ENCODE peak calls at places on chromosomes 4 and X, in five cellular contexts. One of them, this sample, is unnamed.

GRCh38 chr4:149605601-149606378 is 209.9 kb downstream of the IQCM start:
- DNase-seq in MM.1S: no peak
- DNase-seq in GM23338: peak; percentile 12
- DNase-seq in GM23248: peak; percentile 65
- DNase-seq in SK-N-SH: no peak
- DNase-seq in this sample: no peak

GRCh38 chrX:7127058-7127457 is 20.5 kb upstream of the STS start:
- DNase-seq in MM.1S: no peak
- DNase-seq in GM23338: no peak
- DNase-seq in GM23248: no peak
- DNase-seq in SK-N-SH: no peak
- DNase-seq in this sample: no peak

GRCh38 chr4:122854860-122855259 is 28.2 kb downstream of the FGF2 start:
- DNase-seq in MM.1S: no peak
- DNase-seq in GM23338: no peak
- DNase-seq in GM23248: no peak
- DNase-seq in SK-N-SH: no peak
- DNase-seq in this sample: no peak

GRCh38 chrX:121000589-121000988 is 15.0 kb upstream of the CT47A1 start:
- DNase-seq in MM.1S: peak; percentile 34
- DNase-seq in GM23338: peak; percentile 26
- DNase-seq in GM23248: peak; percentile 19
- DNase-seq in SK-N-SH: peak; percentile 3
- DNase-seq in this sample: peak; percentile 3

GRCh38 chr4:74625981-74626380 is 168.3 kb downstream of the BTC start:
- DNase-seq in MM.1S: peak; percentile 48
- DNase-seq in GM23338: no peak
- DNase-seq in GM23248: no peak
- DNase-seq in SK-N-SH: no peak
- DNase-seq in this sample: no peak

GRCh38 chrX:18574591-18574990 is 97.3 kb downstream of the RS1 start:
- DNase-seq in MM.1S: no peak
- DNase-seq in GM23338: no peak
- DNase-seq in GM23248: peak; percentile 61
- DNase-seq in SK-N-SH: no peak
- DNase-seq in this sample: no peak

GRCh38 chr4:153471691-153472080 is 5.5 kb downstream of the TMEM131L start:
- DNase-seq in MM.1S: no peak
- DNase-seq in GM23338: no peak
- DNase-seq in GM23248: no peak
- DNase-seq in SK-N-SH: no peak
- DNase-seq in this sample: peak; percentile 54

GRCh38 chr4:153748378-153748777 is 11.4 kb downstream of the RNF175 start:
- DNase-seq in MM.1S: no peak
- DNase-seq in GM23338: no peak
- DNase-seq in GM23248: peak; percentile 88
- DNase-seq in SK-N-SH: peak; percentile 48
- DNase-seq in this sample: no peak

GRCh38 chrX:55709735-55710134 is 7.8 kb upstream of the RRAGB start:
- DNase-seq in MM.1S: no peak
- DNase-seq in GM23338: peak; percentile 28
- DNase-seq in GM23248: no peak
- DNase-seq in SK-N-SH: no peak
- DNase-seq in this sample: peak; percentile 45

GRCh38 chr4:38095691-38096090 is 135.5 kb downstream of the PTTG2 start:
- DNase-seq in MM.1S: no peak
- DNase-seq in GM23338: no peak
- DNase-seq in GM23248: no peak
- DNase-seq in SK-N-SH: no peak
- DNase-seq in this sample: no peak

GRCh38 chr4:155787113-155787710 is 28.4 kb downstream of the GUCY1B1 start:
- DNase-seq in MM.1S: peak; percentile 80
- DNase-seq in GM23338: peak; percentile 77
- DNase-seq in GM23248: peak; percentile 73
- DNase-seq in SK-N-SH: peak; percentile 65
- DNase-seq in this sample: peak; percentile 18

GRCh38 chrX:46573896-46574336 is 351 bp downstream of the CHST7 start:
- DNase-seq in MM.1S: peak; percentile 64
- DNase-seq in GM23338: peak; percentile 77
- DNase-seq in GM23248: peak; percentile 77
- DNase-seq in SK-N-SH: peak; percentile 58
- DNase-seq in this sample: peak; percentile 86

GRCh38 chr4:177263818-177264217 is 45.9 kb upstream of the NEIL3 start:
- DNase-seq in MM.1S: no peak
- DNase-seq in GM23338: peak; percentile 10
- DNase-seq in GM23248: no peak
- DNase-seq in SK-N-SH: no peak
- DNase-seq in this sample: no peak

GRCh38 chr4:43132010-43132582 is 239.6 kb downstream of the GRXCR1 start:
- DNase-seq in MM.1S: peak; percentile 80
- DNase-seq in GM23338: peak; percentile 85
- DNase-seq in GM23248: peak; percentile 80
- DNase-seq in SK-N-SH: peak; percentile 34
- DNase-seq in this sample: peak; percentile 65

GRCh38 chrX:21907250-21907649 is 33.3 kb upstream of the SMS start:
- DNase-seq in MM.1S: no peak
- DNase-seq in GM23338: no peak
- DNase-seq in GM23248: no peak
- DNase-seq in SK-N-SH: no peak
- DNase-seq in this sample: no peak

GRCh38 chr4:128954941-128955340 is 138.4 kb downstream of the SCLT1 start:
- DNase-seq in MM.1S: no peak
- DNase-seq in GM23338: no peak
- DNase-seq in GM23248: no peak
- DNase-seq in SK-N-SH: no peak
- DNase-seq in this sample: no peak

GRCh38 chr4:89298160-89298559 is 9.4 kb downstream of the GPRIN3 start:
- DNase-seq in MM.1S: peak; percentile 88
- DNase-seq in GM23338: peak; percentile 9
- DNase-seq in GM23248: no peak
- DNase-seq in SK-N-SH: no peak
- DNase-seq in this sample: peak; percentile 90

GRCh38 chr4:6268650-6269399 is 825 bp upstream of the WFS1 start:
- DNase-seq in MM.1S: no peak
- DNase-seq in GM23338: peak; percentile 24
- DNase-seq in GM23248: no peak
- DNase-seq in SK-N-SH: no peak
- DNase-seq in this sample: peak; percentile 50

GRCh38 chrX:20144491-20144890 is 2.9 kb upstream of the EIF1AX start:
- DNase-seq in MM.1S: no peak
- DNase-seq in GM23338: no peak
- DNase-seq in GM23248: peak; percentile 66
- DNase-seq in SK-N-SH: no peak
- DNase-seq in this sample: peak; percentile 6

GRCh38 chrX:81201692-81202412 is at the start of the genes HMGN5 and SH3BGRL:
- DNase-seq in MM.1S: peak; percentile 78
- DNase-seq in GM23338: peak; percentile 81
- DNase-seq in GM23248: peak; percentile 92
- DNase-seq in SK-N-SH: peak; percentile 56
- DNase-seq in this sample: peak; percentile 85

GRCh38 chr4:77821775-77822174 is 2.6 kb upstream of the CNOT6L start:
- DNase-seq in MM.1S: peak; percentile 73
- DNase-seq in GM23338: no peak
- DNase-seq in GM23248: no peak
- DNase-seq in SK-N-SH: no peak
- DNase-seq in this sample: peak; percentile 72

GRCh38 chr4:30753316-30753715 is 33.1 kb downstream of the PCDH7 start:
- DNase-seq in MM.1S: no peak
- DNase-seq in GM23338: no peak
- DNase-seq in GM23248: peak; percentile 5
- DNase-seq in SK-N-SH: no peak
- DNase-seq in this sample: no peak

GRCh38 chrX:9197231-9197630 is 163.3 kb upstream of the FAM9B start:
- DNase-seq in MM.1S: no peak
- DNase-seq in GM23338: no peak
- DNase-seq in GM23248: peak; percentile 45
- DNase-seq in SK-N-SH: no peak
- DNase-seq in this sample: no peak

GRCh38 chrX:118373538-118373937 is 27.6 kb downstream of the WDR44 start:
- DNase-seq in MM.1S: no peak
- DNase-seq in GM23338: no peak
- DNase-seq in GM23248: peak; percentile 33
- DNase-seq in SK-N-SH: no peak
- DNase-seq in this sample: no peak

GRCh38 chr4:76087007-76087769 is 12.7 kb downstream of the ART3 start:
- DNase-seq in MM.1S: peak; percentile 64
- DNase-seq in GM23338: peak; percentile 92
- DNase-seq in GM23248: peak; percentile 79
- DNase-seq in SK-N-SH: peak; percentile 51
- DNase-seq in this sample: no peak

GRCh38 chrX:20500171-20500865 is 233.6 kb upstream of the RPS6KA3 start:
- DNase-seq in MM.1S: peak; percentile 50
- DNase-seq in GM23338: peak; percentile 11
- DNase-seq in GM23248: no peak
- DNase-seq in SK-N-SH: no peak
- DNase-seq in this sample: no peak

GRCh38 chr4:147336252-147336651 is 144.6 kb upstream of the EDNRA start:
- DNase-seq in MM.1S: no peak
- DNase-seq in GM23338: no peak
- DNase-seq in GM23248: peak; percentile 3
- DNase-seq in SK-N-SH: no peak
- DNase-seq in this sample: no peak

GRCh38 chr4:126182801-126183200 is 868.0 kb downstream of the FAT4 start:
- DNase-seq in MM.1S: no peak
- DNase-seq in GM23338: no peak
- DNase-seq in GM23248: no peak
- DNase-seq in SK-N-SH: no peak
- DNase-seq in this sample: no peak

GRCh38 chr4:84451546-84451945 is 47.5 kb downstream of the NKX6-1 start:
- DNase-seq in MM.1S: no peak
- DNase-seq in GM23338: peak; percentile 48
- DNase-seq in GM23248: peak; percentile 20
- DNase-seq in SK-N-SH: no peak
- DNase-seq in this sample: peak; percentile 1

GRCh38 chr4:162497564-162498167 is 333.9 kb upstream of the FSTL5 start:
- DNase-seq in MM.1S: peak; percentile 27
- DNase-seq in GM23338: peak; percentile 54
- DNase-seq in GM23248: peak; percentile 72
- DNase-seq in SK-N-SH: peak; percentile 34
- DNase-seq in this sample: peak; percentile 53

GRCh38 chrX:47687249-47687648 is 28.3 kb upstream of the UXT start:
- DNase-seq in MM.1S: no peak
- DNase-seq in GM23338: no peak
- DNase-seq in GM23248: no peak
- DNase-seq in SK-N-SH: no peak
- DNase-seq in this sample: no peak

GRCh38 chr4:157220026-157220881 is at the start of gene GRIA2:
- DNase-seq in MM.1S: no peak
- DNase-seq in GM23338: peak; percentile 78
- DNase-seq in GM23248: peak; percentile 70
- DNase-seq in SK-N-SH: peak; percentile 89
- DNase-seq in this sample: no peak

GRCh38 chr4:113950207-113950606 is 29.2 kb downstream of the ARSJ start:
- DNase-seq in MM.1S: no peak
- DNase-seq in GM23338: no peak
- DNase-seq in GM23248: no peak
- DNase-seq in SK-N-SH: no peak
- DNase-seq in this sample: no peak

GRCh38 chrX:47243351-47243750 is 10.5 kb downstream of the USP11 start:
- DNase-seq in MM.1S: no peak
- DNase-seq in GM23338: no peak
- DNase-seq in GM23248: no peak
- DNase-seq in SK-N-SH: no peak
- DNase-seq in this sample: no peak

GRCh38 chr4:24274401-24275035 is 309.8 kb downstream of the DHX15 start:
- DNase-seq in MM.1S: no peak
- DNase-seq in GM23338: no peak
- DNase-seq in GM23248: peak; percentile 53
- DNase-seq in SK-N-SH: no peak
- DNase-seq in this sample: no peak

GRCh38 chr4:6339818-6340445 is 70.3 kb downstream of the WFS1 start:
- DNase-seq in MM.1S: no peak
- DNase-seq in GM23338: no peak
- DNase-seq in GM23248: no peak
- DNase-seq in SK-N-SH: no peak
- DNase-seq in this sample: no peak

GRCh38 chrX:34559325-34559724 is 97.8 kb downstream of the TMEM47 start:
- DNase-seq in MM.1S: peak; percentile 7
- DNase-seq in GM23338: peak; percentile 60
- DNase-seq in GM23248: no peak
- DNase-seq in SK-N-SH: no peak
- DNase-seq in this sample: no peak

GRCh38 chrX:34562006-34562405 is 95.1 kb downstream of the TMEM47 start:
- DNase-seq in MM.1S: no peak
- DNase-seq in GM23338: no peak
- DNase-seq in GM23248: peak; percentile 2
- DNase-seq in SK-N-SH: no peak
- DNase-seq in this sample: no peak

GRCh38 chrX:34557733-34558132 is 99.4 kb downstream of the TMEM47 start:
- DNase-seq in MM.1S: no peak
- DNase-seq in GM23338: peak; percentile 86
- DNase-seq in GM23248: no peak
- DNase-seq in SK-N-SH: no peak
- DNase-seq in this sample: no peak

GRCh38 chrX:34563061-34563460 is 94.0 kb downstream of the TMEM47 start:
- DNase-seq in MM.1S: no peak
- DNase-seq in GM23338: no peak
- DNase-seq in GM23248: no peak
- DNase-seq in SK-N-SH: no peak
- DNase-seq in this sample: no peak

GRCh38 chrX:34560180-34560579 is 96.9 kb downstream of the TMEM47 start:
- DNase-seq in MM.1S: no peak
- DNase-seq in GM23338: peak; percentile 75
- DNase-seq in GM23248: no peak
- DNase-seq in SK-N-SH: no peak
- DNase-seq in this sample: no peak
- TF ChIP-seq EZH2phosphoT487 in MM.1S: no peak
- TF ChIP-seq EZH2phosphoT487 in GM23338: no peak
- TF ChIP-seq EZH2phosphoT487 in GM23248: no peak
- TF ChIP-seq EZH2phosphoT487 in SK-N-SH: no peak
- TF ChIP-seq EZH2phosphoT487 in this sample: no peak

GRCh38 chrX:41722816-41723215 is 1.2 kb upstream of the GPR82 start:
- DNase-seq in MM.1S: no peak
- DNase-seq in GM23338: no peak
- DNase-seq in GM23248: peak; percentile 50
- DNase-seq in SK-N-SH: no peak
- DNase-seq in this sample: no peak
- H3K4me2 ChIP-seq in MM.1S: no peak overlapping the region
- H3K4me2 ChIP-seq in GM23338: no peak overlapping the region
- H3K4me2 ChIP-seq in GM23248: no peak overlapping the region
- H3K4me2 ChIP-seq in SK-N-SH: no peak overlapping the region
- H3K4me2 ChIP-seq in this sample: peak overlapping the region; percentile 69

GRCh38 chr4:94561249-94562024 is 109.7 kb downstream of the PDLIM5 start:
- DNase-seq in MM.1S: no peak
- DNase-seq in GM23338: no peak
- DNase-seq in GM23248: peak; percentile 77
- DNase-seq in SK-N-SH: no peak
- DNase-seq in this sample: no peak
- TF ChIP-seq EZH2phosphoT487 in MM.1S: no peak
- TF ChIP-seq EZH2phosphoT487 in GM23338: no peak
- TF ChIP-seq EZH2phosphoT487 in GM23248: no peak
- TF ChIP-seq EZH2phosphoT487 in SK-N-SH: no peak
- TF ChIP-seq EZH2phosphoT487 in this sample: no peak

GRCh38 chr4:52052475-52052780 is 1.3 kb downstream of the SPATA18 start:
- DNase-seq in MM.1S: no peak
- DNase-seq in GM23338: peak; percentile 26
- DNase-seq in GM23248: peak; percentile 43
- DNase-seq in SK-N-SH: no peak
- DNase-seq in this sample: no peak
- H3K4me2 ChIP-seq in MM.1S: no peak overlapping the region
- H3K4me2 ChIP-seq in GM23338: peak overlapping the region; percentile 88
- H3K4me2 ChIP-seq in GM23248: peak overlapping the region; percentile 82
- H3K4me2 ChIP-seq in SK-N-SH: no peak overlapping the region
- H3K4me2 ChIP-seq in this sample: no peak overlapping the region

GRCh38 chr4:39732728-39733127 is 34.8 kb downstream of the UBE2K start:
- DNase-seq in MM.1S: no peak
- DNase-seq in GM23338: no peak
- DNase-seq in GM23248: peak; percentile 90
- DNase-seq in SK-N-SH: no peak
- DNase-seq in this sample: no peak
- TF ChIP-seq EZH2phosphoT487 in MM.1S: no peak
- TF ChIP-seq EZH2phosphoT487 in GM23338: no peak
- TF ChIP-seq EZH2phosphoT487 in GM23248: no peak
- TF ChIP-seq EZH2phosphoT487 in SK-N-SH: no peak
- TF ChIP-seq EZH2phosphoT487 in this sample: no peak

This sample was measured in OCI-LY7.